ENCODE peak calls at places on chromosomes 13 and 19, in nine cellular contexts. E, Y, U, G, J, T, O, I and D are unnamed samples.

GRCh38 chr19:30430206-30430734 is 58.1 kb downstream of the ZNF536 start:
- DNase-seq in O (no peak), E (no peak), J (no peak), T (no peak), U (no peak), Y (no peak), G (no peak), I (no peak), D (no peak)

GRCh38 chr19:29714371-29714952 is 599 bp downstream of the C19orf12 start:
- DNase-seq in I (no peak), J (peak), O (peak), G (no peak), Y (no peak), E (no peak), T (no peak), U (no peak), D (no peak)

GRCh38 chr13:30847697-30848307 is 58.3 kb upstream of the MEDAG start:
- DNase-seq in J (no peak), I (peak), T (no peak), Y (peak), G (no peak), O (no peak), E (peak), U (no peak), D (no peak)

GRCh38 chr13:112252744-112253590 is 123.2 kb upstream of the SPACA7 start:
- DNase-seq in J (no peak), I (no peak), E (no peak), U (no peak), Y (no peak), G (no peak), O (no peak), T (no peak), D (no peak)

GRCh38 chr13:93060144-93060543 is 166.5 kb upstream of the GPC6 start:
- DNase-seq in O (no peak), I (no peak), U (no peak), J (no peak), T (no peak), E (no peak), G (no peak), Y (no peak), D (no peak)

GRCh38 chr19:52689804-52690394 is 44.9 kb downstream of the ZNF611 start:
- DNase-seq in Y (no peak), E (peak), G (no peak), I (no peak), O (no peak), T (peak), J (no peak), U (no peak), D (peak)

GRCh38 chr19:34254552-34255432 is at the start of gene GARRE1:
- DNase-seq in O (peak), I (no peak), Y (no peak), T (peak), E (peak), G (no peak), U (peak), J (peak), D (peak)

GRCh38 chr13:111873676-111874178 is 193.2 kb upstream of the SOX1 start:
- DNase-seq in O (no peak), U (no peak), E (no peak), I (no peak), T (no peak), G (no peak), J (no peak), Y (no peak), D (no peak)

GRCh38 chr19:10000171-10000826 is 10.0 kb downstream of the COL5A3 start:
- DNase-seq in Y (peak), U (peak), J (peak), T (peak), I (peak), E (peak), O (peak), G (peak), D (peak)

GRCh38 chr19:9996541-9996940 is 13.8 kb downstream of the COL5A3 start:
- DNase-seq in Y (no peak), G (no peak), E (no peak), J (no peak), O (no peak), T (no peak), U (no peak), I (no peak), D (no peak)

GRCh38 chr19:9995079-9995478 is 15.2 kb downstream of the COL5A3 start:
- DNase-seq in Y (no peak), J (no peak), G (no peak), T (no peak), I (no peak), E (no peak), U (no peak), O (no peak), D (no peak)

GRCh38 chr19:9991425-9992191 is 18.7 kb downstream of the COL5A3 start:
- DNase-seq in Y (no peak), O (no peak), U (no peak), I (no peak), J (no peak), E (no peak), T (no peak), G (no peak), D (no peak)

GRCh38 chr19:9995999-9996398 is 14.3 kb downstream of the COL5A3 start:
- DNase-seq in G (no peak), Y (no peak), O (no peak), T (no peak), J (no peak), E (no peak), I (no peak), U (no peak), D (no peak)
- H3K27ac ChIP-seq in G (no peak), Y (no peak), O (no peak), T (no peak), J (no peak), E (no peak), I (no peak), U (no peak), D (no peak)

GRCh38 chr13:99371956-99372355 is 64.8 kb upstream of the GPR183 start:
- DNase-seq in I (no peak), O (no peak), U (peak), T (no peak), G (no peak), J (peak), E (no peak), Y (no peak), D (no peak)
- H3K27ac ChIP-seq in I (no peak), O (no peak), U (peak), T (no peak), G (no peak), J (peak), E (no peak), Y (no peak), D (no peak)

DNA sequence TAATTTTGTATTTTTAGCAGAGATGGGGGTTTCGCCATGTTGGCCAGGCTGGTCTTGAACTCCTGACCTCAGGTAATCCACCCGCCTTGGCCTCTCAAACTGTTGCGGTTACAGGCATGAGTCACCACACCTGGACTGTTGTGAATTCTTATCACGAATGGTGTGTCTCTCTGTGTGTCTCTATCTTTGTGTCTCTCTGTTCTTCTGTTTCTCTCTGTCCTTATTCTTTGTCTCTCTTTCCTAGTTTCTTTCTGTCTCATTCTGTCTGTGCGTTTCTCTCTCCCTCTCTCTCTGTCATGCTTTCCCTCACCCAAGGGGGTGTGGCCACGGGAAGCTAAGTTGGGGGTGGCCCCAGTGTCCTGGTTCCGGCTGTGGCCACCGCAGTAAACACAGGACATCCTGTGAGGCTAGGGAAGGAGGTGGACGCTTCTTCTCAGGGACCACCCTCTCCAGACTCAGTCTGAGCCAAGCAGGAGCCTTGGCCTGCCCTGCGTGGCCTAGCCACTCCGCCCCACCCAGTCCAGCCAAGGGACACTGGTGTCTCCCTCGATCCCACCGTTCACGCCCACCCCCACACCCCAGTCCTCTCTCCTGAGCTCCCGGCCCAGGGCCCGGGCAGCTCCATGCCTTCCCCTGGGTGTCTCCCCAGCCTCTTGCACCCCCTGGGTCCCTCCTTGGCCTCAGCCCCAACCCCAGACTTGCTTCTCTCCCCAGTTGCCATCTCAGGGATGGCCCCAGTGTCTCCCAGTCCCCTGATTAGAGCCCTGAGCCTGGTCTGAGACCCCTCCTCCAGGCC is 3.9 kb upstream of the PRX start:
- DNase-seq in Y (no peak), J (no peak), U (no peak), G (peak), T (no peak), I (peak), O (no peak), E (no peak), D (no peak)
- H3K27ac ChIP-seq in Y (no peak), J (no peak), U (peak), G (no peak), T (peak), I (no peak), O (no peak), E (peak), D (peak)

DNA sequence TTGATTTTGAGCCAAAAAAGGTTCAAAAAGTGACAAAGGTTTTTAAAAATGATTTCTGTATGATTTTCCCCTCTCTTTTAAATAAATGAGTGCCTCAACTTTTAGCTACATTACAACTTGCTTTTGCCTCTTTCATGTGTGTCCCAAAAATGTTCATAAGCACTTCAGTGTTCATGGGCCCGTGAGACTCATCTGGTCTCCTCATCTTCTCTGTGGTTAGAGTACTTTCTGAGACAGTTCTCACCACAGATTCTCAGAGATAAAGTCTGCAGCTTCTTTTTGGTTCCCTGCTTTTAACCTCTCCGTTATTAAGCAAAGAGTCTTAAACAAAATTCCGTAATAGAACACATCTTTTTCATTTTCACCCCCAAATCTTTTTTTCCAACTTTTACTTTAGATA is 156.9 kb downstream of the DLEU7 start:
- DNase-seq in E (no peak), O (no peak), G (no peak), I (no peak), U (no peak), T (no peak), J (no peak), Y (no peak), D (no peak)
- H3K27ac ChIP-seq in E (no peak), O (no peak), G (no peak), I (no peak), U (no peak), T (no peak), J (no peak), Y (no peak), D (peak)

GRCh38 chr13:28357247-28357825 is 137.6 kb downstream of the FLT1 start:
- DNase-seq in U (no peak), O (no peak), I (no peak), G (peak), T (no peak), Y (no peak), E (no peak), J (no peak), D (no peak)
- H3K27ac ChIP-seq in U (no peak), O (no peak), I (no peak), G (no peak), T (no peak), Y (peak), E (no peak), J (no peak), D (peak)

DNA sequence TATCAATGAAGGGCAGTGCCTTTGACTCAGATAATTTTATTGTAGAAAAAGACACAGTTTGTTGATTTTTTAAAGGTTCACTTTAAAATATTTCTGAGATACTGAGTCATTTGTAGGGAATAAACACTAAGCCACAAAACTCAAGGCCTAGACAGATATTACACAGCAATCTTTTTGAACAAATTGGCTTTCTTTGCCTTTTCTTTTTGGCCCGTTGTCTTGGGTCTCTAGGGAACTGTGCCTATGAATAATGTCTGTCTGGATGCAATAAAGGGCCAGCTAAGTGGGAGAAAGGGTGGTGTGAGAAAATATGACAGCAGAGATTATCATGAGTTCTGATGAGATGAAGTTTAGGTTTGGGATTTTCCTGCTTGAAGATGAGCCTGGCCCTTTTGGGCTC is 1086.5 kb downstream of the UQCRFS1 start:
- DNase-seq in Y (no peak), G (no peak), U (no peak), I (no peak), J (no peak), T (no peak), E (no peak), O (no peak), D (no peak)
- H3K27ac ChIP-seq in Y (no peak), G (no peak), U (no peak), I (no peak), J (no peak), T (no peak), E (no peak), O (no peak), D (no peak)

GRCh38 chr13:73520566-73521290 is 461.9 kb downstream of the KLF5 start:
- DNase-seq in O (no peak), U (peak), I (no peak), Y (no peak), J (no peak), G (no peak), T (no peak), E (no peak), D (no peak)
- H3K27ac ChIP-seq in O (no peak), U (peak), I (no peak), Y (no peak), J (no peak), G (no peak), T (no peak), E (no peak), D (no peak)

GRCh38 chr19:46925548-46925950 is 64.8 kb downstream of the ARHGAP35 start:
- DNase-seq in Y (no peak), E (no peak), T (no peak), J (no peak), O (no peak), G (peak), U (no peak), I (peak), D (no peak)
- H3K27ac ChIP-seq in Y (peak), E (peak), T (peak), J (no peak), O (no peak), G (peak), U (no peak), I (peak), D (peak)

DNA sequence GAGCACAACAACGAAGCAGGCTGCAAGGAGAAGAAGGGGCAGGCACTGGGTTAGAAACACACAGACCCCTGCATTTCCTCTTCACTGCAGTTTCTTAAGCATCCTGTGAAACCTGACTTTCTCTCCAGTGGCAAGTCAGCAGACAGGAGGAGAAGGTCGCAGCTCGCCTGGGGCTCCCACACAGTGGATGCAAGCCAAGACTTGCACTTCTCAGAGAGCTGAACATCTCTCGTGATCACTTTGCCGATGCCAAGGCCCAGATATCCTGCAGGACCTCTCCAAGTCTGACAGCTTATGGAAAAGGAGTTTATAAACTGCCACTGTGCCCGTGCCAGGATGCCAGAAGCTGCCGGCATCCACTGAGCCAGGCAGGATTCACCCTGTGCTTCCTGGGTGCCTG is 18.4 kb downstream of the TMEM272 start:
- DNase-seq in O (no peak), G (no peak), T (no peak), E (peak), I (peak), U (no peak), J (no peak), Y (no peak), D (no peak)
- H3K27ac ChIP-seq in O (peak), G (no peak), T (no peak), E (peak), I (no peak), U (peak), J (peak), Y (no peak), D (no peak)